ENCODE peak calls at places on chromosome 12, in ten cellular contexts. A is left ventricle myocardium inferior, X is psoas muscle, K is lower leg skin, O is lower lobe of right lung, U is uterus, S is RWPE2, Z is HepG2, R is fibroblast of mammary gland, Q is kidney epithelial cell. W is an unnamed sample.

GRCh38 chr12:10957741-10958140 is 18.7 kb upstream of the TAS2R14 start:
- DNase-seq in K (no peak), U (no peak), S (no peak), R (no peak), Z (no peak), O (no peak), Q (no peak), X (no peak), A (no peak), W (no peak)

GRCh38 chr12:101051901-101052550 is 158.0 kb downstream of the SLC5A8 start:
- DNase-seq in A (no peak), K (no peak), Z (peak), U (no peak), S (peak), O (no peak), Q (no peak), X (no peak), R (peak), W (no peak)

GRCh38 chr12:4499186-4499585 is 39.5 kb upstream of the RAD51AP1 start:
- DNase-seq in R (no peak), A (no peak), S (no peak), Q (no peak), X (no peak), K (no peak), U (no peak), Z (no peak), O (no peak), W (no peak)

GRCh38 chr12:25590021-25590721 is 37.1 kb upstream of the LMNTD1 start:
- DNase-seq in Q (no peak), A (no peak), O (no peak), S (no peak), R (no peak), X (no peak), Z (no peak), K (no peak), U (no peak), W (no peak)

GRCh38 chr12:71702590-71702989 is 16.7 kb downstream of the TMEM19 start:
- DNase-seq in Q (no peak), R (no peak), O (no peak), X (no peak), Z (no peak), A (no peak), S (no peak), U (no peak), K (no peak), W (no peak)

GRCh38 chr12:7868391-7868790 is 4.3 kb downstream of the SLC2A14 start:
- DNase-seq in S (no peak), U (no peak), X (no peak), Z (no peak), R (peak), K (no peak), Q (no peak), O (no peak), A (no peak), W (no peak)

GRCh38 chr12:106673151-106673550 is 90.3 kb downstream of the RFX4 start:
- DNase-seq in Q (no peak), Z (no peak), K (peak), U (no peak), A (no peak), R (no peak), O (no peak), X (no peak), S (no peak), W (no peak)

GRCh38 chr12:12819752-12820311 is 6.7 kb downstream of the DDX47 start:
- DNase-seq in U (peak), R (peak), Z (no peak), K (peak), S (no peak), O (no peak), X (no peak), Q (peak), A (no peak), W (peak)

GRCh38 chr12:75623631-75624118 is 112.3 kb upstream of the KRR1 start:
- DNase-seq in U (no peak), R (peak), Z (peak), K (no peak), X (no peak), O (no peak), A (no peak), Q (no peak), S (no peak), W (no peak)

GRCh38 chr12:6849427-6849826 is 1.7 kb downstream of the CDCA3 start:
- DNase-seq in Q (no peak), S (no peak), R (no peak), U (no peak), K (no peak), O (no peak), X (no peak), A (no peak), Z (no peak), W (no peak)
- H3K4me3 ChIP-seq in Q (no peak), S (no peak), R (no peak), U (no peak), K (no peak), O (no peak), X (no peak), A (no peak), Z (no peak), W (no peak)

DNA sequence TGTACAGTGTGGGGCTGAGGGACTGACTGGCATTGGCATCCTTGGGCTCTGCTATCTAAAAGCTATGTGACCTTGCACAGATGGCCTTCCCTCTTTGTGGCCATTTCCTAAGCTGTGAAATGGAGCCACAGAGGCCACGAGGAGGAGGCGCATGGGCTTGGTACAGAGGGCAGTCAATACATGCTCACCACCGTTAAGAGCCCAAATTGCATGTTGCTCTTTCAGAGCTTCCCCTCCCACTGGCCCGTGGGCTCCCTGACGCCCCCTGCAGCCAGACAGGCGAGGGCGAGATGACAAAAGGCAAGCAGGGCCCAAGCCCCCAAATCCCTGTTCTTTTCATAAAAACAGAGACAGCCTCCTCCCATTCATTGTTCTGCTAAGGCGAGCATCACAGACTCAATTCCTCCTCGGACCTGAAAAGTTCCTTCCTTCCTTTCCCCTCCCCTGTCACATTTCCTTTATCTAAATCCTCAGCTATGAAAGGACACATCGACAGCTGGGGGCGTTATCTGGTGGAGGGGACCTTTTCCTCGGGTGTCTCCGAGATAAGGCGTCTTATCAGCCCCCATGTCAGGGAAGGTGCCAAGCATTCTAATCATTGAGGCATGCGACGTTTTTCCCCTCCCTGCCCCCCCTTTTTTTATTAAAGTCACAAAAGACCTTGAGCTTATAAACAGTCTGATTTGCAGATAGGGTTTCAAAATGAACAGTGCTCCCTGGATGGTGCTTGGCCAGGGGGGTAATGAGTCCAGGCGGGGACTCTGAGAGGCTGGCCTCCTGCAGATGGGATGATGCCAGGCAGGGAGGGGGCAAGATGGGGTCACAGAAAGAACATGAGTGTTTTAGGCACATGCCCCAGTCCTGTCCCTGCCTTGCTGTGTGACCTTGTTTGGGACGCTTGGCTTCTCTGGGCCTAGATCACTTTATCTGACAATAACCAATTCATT is 26.4 kb downstream of the FAM222A start:
- DNase-seq in X (peak), K (peak), Q (no peak), U (no peak), R (no peak), A (peak), S (peak), Z (no peak), O (peak), W (no peak)
- TF ChIP-seq CTCF in X (no peak), K (no peak), Q (peak), U (no peak), R (peak), A (peak), S (no peak), Z (peak), O (no peak), W (no peak)

GRCh38 chr12:38886931-38887330 is 18.5 kb downstream of the CPNE8 start:
- DNase-seq in A (no peak), U (no peak), K (no peak), R (no peak), Q (no peak), S (no peak), O (no peak), Z (no peak), X (no peak), W (no peak)
- H3K4me3 ChIP-seq in A (no peak), U (no peak), K (no peak), R (no peak), Q (no peak), S (no peak), O (no peak), Z (no peak), X (no peak), W (no peak)

DNA sequence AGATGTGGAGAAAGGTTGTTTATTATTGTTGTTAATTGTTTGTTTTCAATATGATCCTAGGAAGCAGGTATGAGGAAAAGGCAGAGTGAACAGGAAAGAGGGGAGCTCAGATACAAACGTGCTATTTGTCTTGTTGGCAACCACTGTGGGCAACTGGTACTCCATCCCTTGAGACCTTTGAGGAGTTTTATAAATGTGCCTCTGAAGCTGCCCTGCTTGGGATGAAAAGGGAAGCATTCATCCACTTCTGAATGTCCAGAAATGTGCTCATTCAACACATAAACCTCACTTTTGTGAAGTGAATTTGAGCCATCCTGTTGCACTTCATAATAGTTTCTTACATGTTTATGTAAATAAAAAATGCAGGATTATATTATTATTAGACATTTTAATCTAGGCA is 164.3 kb upstream of the PDZRN4 start:
- DNase-seq in U (no peak), Q (no peak), R (no peak), S (no peak), O (no peak), K (no peak), A (no peak), Z (no peak), X (no peak), W (no peak)
- TF ChIP-seq CTCF in U (no peak), Q (no peak), R (no peak), S (no peak), O (no peak), K (no peak), A (no peak), Z (no peak), X (no peak), W (no peak)